ENCODE peak calls at places on chromosomes 16 and 17, in four cellular contexts. W is K562, T is Panc1, K is HepG2. Z is an unnamed sample.
A peak's percentile ranks its signal among the peaks of the same experiment; 100 is the strongest.

GRCh38 chr17:82418001-82418986 is at the start of the genes HEXD and OGFOD3:
- DNase-seq in W (peak; percentile 100), T (no peak), K (peak; percentile 71), Z (peak; percentile 68)

GRCh38 chr16:61678182-61678581 is 358.1 kb downstream of the CDH8 start:
- DNase-seq in W (no peak), T (no peak), K (no peak), Z (no peak)

GRCh38 chr16:77660311-77660710 is 62.0 kb upstream of the NUDT7 start:
- DNase-seq in W (peak; percentile 16), T (no peak), K (peak; percentile 35), Z (peak; percentile 22)

GRCh38 chr16:80619824-80620223 is 79.0 kb downstream of the DYNLRB2 start:
- DNase-seq in W (no peak), T (no peak), K (no peak), Z (no peak)

GRCh38 chr16:4369006-4369766 is 2.5 kb upstream of the VASN start:
- DNase-seq in W (no peak), T (no peak), K (no peak), Z (no peak)

GRCh38 chr17:77644181-77644972 is 314.1 kb upstream of the TNRC6C start:
- DNase-seq in W (no peak), T (no peak), K (no peak), Z (no peak)

GRCh38 chr16:66693088-66693487 is 3.5 kb downstream of the CMTM4 start:
- DNase-seq in W (no peak), T (no peak), K (no peak), Z (no peak)

GRCh38 chr17:49146620-49147306 is 14.2 kb downstream of the B4GALNT2 start:
- DNase-seq in W (no peak), T (peak; percentile 94), K (peak; percentile 65), Z (peak; percentile 84)

GRCh38 chr17:29593546-29594440 is 861 bp downstream of the ANKRD13B start:
- DNase-seq in W (peak; percentile 50), T (no peak), K (no peak), Z (no peak)

GRCh38 chr17:49610883-49611584 is 35.4 kb downstream of the NXPH3 start:
- DNase-seq in W (no peak), T (no peak), K (peak; percentile 71), Z (no peak)

GRCh38 chr16:78072275-78072674 is 27.2 kb upstream of the WWOX start:
- DNase-seq in W (no peak), T (no peak), K (no peak), Z (no peak)

GRCh38 chr17:15744091-15744676 is 12.1 kb downstream of the TBC1D26 start:
- DNase-seq in W (no peak), T (no peak), K (no peak), Z (no peak)

GRCh38 chr16:17261197-17261858 is 209.4 kb downstream of the XYLT1 start:
- DNase-seq in W (no peak), T (no peak), K (no peak), Z (no peak)

GRCh38 chr16:85888405-85889331 is 10.3 kb upstream of the IRF8 start:
- DNase-seq in W (no peak), T (no peak), K (peak; percentile 33), Z (no peak)

GRCh38 chr17:28474035-28474640 is 694 bp downstream of the SLC13A2 start:
- DNase-seq in W (no peak), T (no peak), K (no peak), Z (no peak)

GRCh38 chr17:16928406-16929280 is 43.3 kb downstream of the TNFRSF13B start:
- DNase-seq in W (no peak), T (no peak), K (no peak), Z (no peak)

GRCh38 chr16:74296120-74296464 is 522 bp upstream of the PSMD7 start:
- DNase-seq in W (no peak), T (no peak), K (no peak), Z (no peak)

GRCh38 chr17:27810902-27811557 is 10.7 kb upstream of the NOS2 start:
- DNase-seq in W (no peak), T (no peak), K (no peak), Z (no peak)

GRCh38 chr16:69340095-69340644 is 598 bp downstream of the NIP7 start:
- DNase-seq in W (no peak), T (no peak), K (no peak), Z (no peak)

GRCh38 chr16:19907161-19907992 is 22.7 kb upstream of the GPRC5B start:
- DNase-seq in W (peak; percentile 82), T (peak; percentile 65), K (peak; percentile 67), Z (peak; percentile 62)

GRCh38 chr16:86911311-86911999 is 333.1 kb downstream of the FOXL1 start:
- DNase-seq in W (no peak), T (no peak), K (no peak), Z (no peak)

GRCh38 chr16:56871172-56871593 is 6.2 kb downstream of the SLC12A3 start:
- DNase-seq in W (no peak), T (no peak), K (peak; percentile 31), Z (no peak)

GRCh38 chr17:68441064-68441770 is 16.1 kb downstream of the WIPI1 start:
- DNase-seq in W (no peak), T (no peak), K (no peak), Z (no peak)

DNA sequence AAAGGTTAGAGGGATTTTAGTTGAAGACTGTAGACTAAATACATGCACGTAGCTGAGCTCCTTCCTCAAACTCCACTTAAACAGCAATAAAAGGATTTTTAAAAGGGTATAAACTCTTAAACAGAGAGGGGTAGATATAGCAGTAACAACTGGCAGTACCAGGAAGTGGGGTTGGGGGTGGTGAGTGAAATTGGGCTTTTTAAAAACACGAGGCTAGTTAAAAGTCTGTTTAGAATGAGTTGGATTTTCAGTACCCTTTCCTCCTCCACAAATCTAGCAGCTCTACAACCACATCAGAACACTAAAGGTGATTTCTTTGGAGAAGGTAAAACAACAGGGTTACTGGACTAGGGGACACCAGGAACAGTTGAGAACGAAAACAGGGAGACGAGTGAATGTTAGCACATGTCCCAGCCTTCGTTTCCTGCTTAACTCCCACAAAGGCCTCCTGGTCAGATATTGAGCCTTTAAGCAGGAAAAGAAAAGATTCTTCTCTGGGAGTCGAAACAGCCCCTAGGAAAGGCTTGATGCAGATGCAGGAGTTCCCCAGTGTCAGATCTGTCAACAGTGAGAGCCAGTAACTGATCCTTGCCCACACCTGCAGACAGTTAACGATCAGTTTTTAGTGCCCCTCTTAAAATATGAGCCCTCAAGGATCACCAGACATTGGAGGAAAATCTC is 13.8 kb downstream of the NETO2 start:
- DNase-seq in W (no peak), T (no peak), K (no peak), Z (no peak)
- TF ChIP-seq TCF7L2 in W (no peak), T (no peak), K (no peak), Z (no peak)

DNA sequence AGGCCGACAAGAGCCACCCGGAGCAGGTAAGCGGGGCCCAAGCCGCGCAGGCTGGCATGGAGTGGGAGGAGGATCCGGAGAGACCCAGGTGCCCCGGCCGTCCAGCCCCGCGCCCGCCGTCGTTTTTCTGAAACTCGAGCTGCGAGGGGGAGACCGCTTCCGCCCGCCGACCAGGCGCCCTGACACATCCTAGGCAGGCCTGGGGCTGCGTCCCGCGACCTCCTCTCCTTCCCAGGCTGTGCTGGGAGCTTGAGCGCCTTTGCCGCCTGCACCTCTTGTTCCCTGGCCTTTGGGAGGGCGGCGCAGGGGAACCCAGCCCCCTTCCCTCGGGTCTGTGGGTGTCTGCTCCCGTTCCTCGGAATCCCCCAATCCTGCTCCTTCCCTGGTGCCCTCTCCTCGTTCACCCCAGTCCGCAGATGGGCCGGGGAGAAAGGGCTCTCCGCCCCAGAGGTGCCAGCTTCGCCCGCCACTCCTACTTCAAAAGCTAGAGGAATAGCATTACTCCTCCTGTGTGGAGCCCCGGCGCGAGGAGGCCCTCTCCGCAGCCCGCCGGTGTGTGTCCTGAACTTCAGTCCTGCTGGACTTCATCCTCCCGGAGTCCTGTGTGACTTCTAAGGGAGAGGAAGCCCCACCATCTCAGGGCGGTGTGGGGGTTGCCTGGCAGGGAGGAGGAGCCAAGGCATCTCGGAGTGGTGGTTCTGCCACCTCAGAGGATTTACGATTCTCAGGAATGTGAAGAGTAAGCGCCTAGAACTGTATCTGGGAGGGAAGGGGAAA is 1.0 kb downstream of the NHERF1 start:
- DNase-seq in W (no peak), T (no peak), K (no peak), Z (no peak)
- TF ChIP-seq TCF7L2 in W (no peak), T (no peak), K (no peak), Z (no peak)

DNA sequence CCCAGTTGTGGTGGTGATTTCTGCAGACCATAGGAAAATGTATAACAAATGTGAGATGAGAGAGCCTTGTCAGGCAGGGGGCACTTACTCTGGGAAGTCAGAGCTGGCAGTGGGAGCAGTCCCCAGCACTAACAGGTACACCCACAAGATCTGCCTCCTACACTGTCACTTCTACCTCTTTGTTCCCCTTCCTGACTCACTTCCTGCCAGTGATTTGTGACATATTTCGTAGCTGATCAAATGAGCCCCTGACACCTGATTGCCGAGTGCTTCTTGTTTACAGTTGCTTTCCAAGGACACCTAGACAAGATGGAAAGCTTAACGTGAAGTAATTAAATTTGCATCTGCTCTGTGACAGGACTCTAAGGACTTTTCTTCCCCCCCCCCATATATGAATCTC is 40.5 kb downstream of the FTO start:
- DNase-seq in W (no peak), T (no peak), K (peak; percentile 67), Z (no peak)
- TF ChIP-seq TCF7L2 in W (no peak), T (no peak), K (no peak), Z (peak; percentile 65)

GRCh38 chr16:53654946-53655345 is 48.7 kb downstream of the RPGRIP1L start:
- DNase-seq in W (no peak), T (no peak), K (no peak), Z (no peak)
- TF ChIP-seq TCF7L2 in W (no peak), T (no peak), K (no peak), Z (no peak)

DNA sequence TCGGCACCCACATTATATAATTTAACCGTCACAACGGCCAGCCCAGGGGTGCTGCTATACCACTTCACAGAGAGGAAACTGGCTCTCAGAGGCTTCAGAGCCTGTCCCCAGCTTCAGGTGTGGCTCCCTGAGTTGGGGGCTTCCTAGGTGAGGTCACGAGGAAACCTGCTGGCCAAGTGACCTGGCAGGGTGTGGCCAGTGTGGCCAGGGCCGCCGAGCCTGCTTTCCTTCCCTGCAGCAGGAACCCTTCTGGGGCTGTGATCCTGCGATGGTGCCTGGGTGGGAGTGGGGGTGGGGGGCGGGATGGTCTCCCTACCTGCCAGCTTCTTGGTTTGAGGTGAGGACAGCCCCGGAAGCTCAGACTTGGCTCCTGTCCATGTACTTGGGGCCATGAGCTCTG is 39.9 kb downstream of the ADCY7 start:
- DNase-seq in W (no peak), T (no peak), K (no peak), Z (no peak)
- TF ChIP-seq TCF7L2 in W (no peak), T (no peak), K (no peak), Z (no peak)

DNA sequence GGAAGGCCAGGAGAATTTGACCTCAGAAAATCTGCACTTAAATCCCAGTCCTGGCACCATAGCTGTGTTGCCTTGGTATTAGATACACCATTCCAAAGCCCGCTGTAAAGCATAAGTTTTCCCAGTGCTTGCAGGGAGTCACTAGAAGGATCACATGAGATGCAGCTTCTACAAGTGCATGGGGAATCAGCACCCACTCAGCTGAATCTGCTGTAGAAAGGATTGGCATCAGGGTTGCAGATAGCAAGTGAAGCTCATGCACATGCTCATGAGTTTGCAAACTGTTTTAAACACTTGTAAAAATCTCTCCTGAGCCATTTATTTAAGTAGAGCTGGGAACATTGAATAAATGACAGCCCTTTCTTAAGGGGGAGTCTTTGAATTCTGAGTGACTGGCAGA is 494.9 kb upstream of the HSBP1 start:
- DNase-seq in W (no peak), T (no peak), K (no peak), Z (no peak)
- TF ChIP-seq TCF7L2 in W (no peak), T (no peak), K (no peak), Z (no peak)

GRCh38 chr17:55298111-55298510 is 33.4 kb downstream of the HLF start:
- DNase-seq in W (no peak), T (no peak), K (no peak), Z (no peak)
- TF ChIP-seq TCF7L2 in W (no peak), T (no peak), K (no peak), Z (no peak)